ENCODE peak calls at places on chromosome 14, in eight cellular contexts. K is GM10248; Y is astrocyte of the cerebellum; W is epithelial cell of esophagus; N is fibroblast of lung; Z is fibroblast of villous mesenchyme; U is HFFc6; J is CD4-positive, alpha-beta T cell. H is an unnamed sample.
A peak's percentile ranks its signal among the peaks of the same experiment; 100 is the strongest.

GRCh38 chr14:105986896-105987284 is 460.5 kb downstream of the TMEM121 start:
- DNase-seq in J (no peak), W (no peak), K (no peak), U (no peak), N (no peak), Z (no peak), Y (no peak), H (no peak)

GRCh38 chr14:85124896-85125295 is 405.0 kb upstream of the FLRT2 start:
- DNase-seq in U (no peak), J (no peak), K (no peak), Z (no peak), W (no peak), N (no peak), Y (no peak), H (no peak)

GRCh38 chr14:49892301-49892635 is 614 bp upstream of the ARF6 start:
- DNase-seq in Z (peak; percentile 90), N (peak; percentile 92), J (peak; percentile 9), Y (peak; percentile 42), W (peak; percentile 72), U (peak; percentile 82), K (peak; percentile 63), H (peak; percentile 36)

GRCh38 chr14:61510736-61511557 is 184.4 kb upstream of the HIF1A start:
- DNase-seq in W (no peak), Y (no peak), N (no peak), K (no peak), Z (no peak), U (no peak), J (no peak), H (no peak)

GRCh38 chr14:32648434-32648833 is 290.2 kb upstream of the NPAS3 start:
- DNase-seq in Z (peak; percentile 91), Y (no peak), J (no peak), W (peak; percentile 58), U (peak; percentile 75), K (no peak), N (peak; percentile 88), H (peak; percentile 45)

GRCh38 chr14:26377150-26377549 is 220.7 kb downstream of the NOVA1 start:
- DNase-seq in W (peak; percentile 47), Y (no peak), U (no peak), K (no peak), N (no peak), J (no peak), Z (no peak), H (no peak)

GRCh38 chr14:71745072-71745471 is 187.2 kb upstream of the RGS6 start:
- DNase-seq in Y (no peak), Z (no peak), W (no peak), K (no peak), J (no peak), N (no peak), U (no peak), H (no peak)

GRCh38 chr14:68585690-68586089 is 207.2 kb downstream of the ZFP36L1 start:
- DNase-seq in W (no peak), U (no peak), J (no peak), N (no peak), K (no peak), Y (no peak), Z (peak; percentile 44), H (no peak)

GRCh38 chr14:100048786-100049185 is 16.4 kb upstream of the EVL start:
- DNase-seq in Z (peak; percentile 40), N (no peak), J (no peak), Y (no peak), W (no peak), K (no peak), U (no peak), H (no peak)

GRCh38 chr14:92928961-92929688 is 6.2 kb downstream of the CHGA start:
- DNase-seq in J (no peak), W (no peak), U (no peak), N (no peak), Z (no peak), K (no peak), Y (no peak), H (no peak)

GRCh38 chr14:30058401-30058800 is 130.8 kb upstream of the PRKD1 start:
- DNase-seq in Z (no peak), U (no peak), Y (no peak), W (peak; percentile 2), N (no peak), J (no peak), K (no peak), H (no peak)

GRCh38 chr14:73227812-73228781 is 9.2 kb upstream of the PAPLN start:
- DNase-seq in J (no peak), K (no peak), N (peak; percentile 94), W (peak; percentile 82), Z (peak; percentile 95), U (peak; percentile 46), Y (peak; percentile 85), H (peak; percentile 33)

GRCh38 chr14:79638647-79639266 is 572.5 kb downstream of the DIO2 start:
- DNase-seq in J (no peak), W (no peak), N (no peak), Y (no peak), K (no peak), Z (no peak), U (no peak), H (no peak)

GRCh38 chr14:93330609-93331000 is 2.2 kb downstream of the BTBD7 start:
- DNase-seq in J (no peak), K (no peak), U (no peak), Z (no peak), Y (no peak), N (no peak), W (peak; percentile 80), H (no peak)

GRCh38 chr14:50944647-50945413 is 547 bp upstream of the PYGL start:
- DNase-seq in U (no peak), N (peak; percentile 33), Z (peak; percentile 54), K (peak; percentile 30), W (peak; percentile 83), Y (no peak), J (no peak), H (no peak)

GRCh38 chr14:86574026-86574777 is 1044.3 kb downstream of the FLRT2 start:
- DNase-seq in W (no peak), Y (no peak), U (peak; percentile 30), N (peak; percentile 20), K (no peak), Z (no peak), J (no peak), H (peak; percentile 53)

DNA sequence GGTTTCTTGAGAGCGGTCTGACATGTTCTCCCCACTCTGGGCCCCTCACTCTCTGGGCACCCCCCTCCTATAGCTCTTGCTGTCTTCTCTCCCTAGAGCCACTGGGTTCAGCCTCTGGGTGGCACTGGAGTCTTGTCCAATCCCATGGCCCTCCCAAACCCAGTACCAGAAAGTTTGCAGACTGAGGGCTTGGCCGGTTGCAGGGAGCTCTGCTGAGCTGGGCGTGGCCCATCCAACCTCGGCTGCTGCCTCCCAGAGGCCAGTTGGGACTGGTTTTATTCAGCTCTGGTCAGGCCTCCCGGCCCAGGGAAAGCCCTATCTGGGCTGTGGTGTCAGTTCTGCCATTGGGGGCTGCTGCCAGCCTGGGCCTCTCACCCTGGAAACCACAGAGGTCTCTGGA is 37.9 kb downstream of the ISCA2 start:
- DNase-seq in W (peak; percentile 66), J (no peak), U (peak; percentile 32), Y (no peak), Z (peak; percentile 69), K (no peak), N (peak; percentile 81), H (no peak)
- TF ChIP-seq CTCF in W (peak; percentile 43), J (no peak), U (peak; percentile 39), Y (peak; percentile 25), Z (peak; percentile 52), K (no peak), N (peak; percentile 52), H (peak; percentile 7)

DNA sequence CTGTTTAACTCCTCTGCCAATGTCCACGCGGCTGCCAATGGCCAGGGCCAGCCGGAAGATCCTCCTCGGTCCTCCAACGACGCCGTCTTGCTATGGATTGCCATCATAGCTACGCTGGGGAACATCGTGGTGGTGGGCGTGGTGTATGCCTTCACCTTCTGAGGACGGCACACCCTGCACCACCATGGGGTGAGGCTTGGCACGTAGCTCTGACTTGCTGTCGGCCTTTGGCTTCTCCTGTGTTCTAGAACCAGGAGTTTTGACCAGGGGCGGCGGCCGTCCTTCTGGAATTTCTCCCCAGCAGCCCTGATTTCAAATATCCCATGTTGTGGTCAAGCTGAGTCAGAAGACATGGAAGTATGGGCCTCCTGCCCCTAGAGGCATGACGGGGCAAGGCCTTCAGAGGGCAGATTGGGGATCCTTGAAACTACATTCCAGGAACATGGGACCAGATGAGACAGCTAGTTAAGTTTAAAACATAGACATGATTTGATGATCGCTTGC is 47.5 kb downstream of the C14orf132 start:
- DNase-seq in Y (no peak), W (peak; percentile 10), N (peak; percentile 42), U (peak; percentile 47), Z (no peak), K (no peak), J (no peak), H (no peak)
- TF ChIP-seq CTCF in Y (peak; percentile 15), W (no peak), N (no peak), U (peak; percentile 59), Z (no peak), K (no peak), J (no peak), H (peak; percentile 12)

DNA sequence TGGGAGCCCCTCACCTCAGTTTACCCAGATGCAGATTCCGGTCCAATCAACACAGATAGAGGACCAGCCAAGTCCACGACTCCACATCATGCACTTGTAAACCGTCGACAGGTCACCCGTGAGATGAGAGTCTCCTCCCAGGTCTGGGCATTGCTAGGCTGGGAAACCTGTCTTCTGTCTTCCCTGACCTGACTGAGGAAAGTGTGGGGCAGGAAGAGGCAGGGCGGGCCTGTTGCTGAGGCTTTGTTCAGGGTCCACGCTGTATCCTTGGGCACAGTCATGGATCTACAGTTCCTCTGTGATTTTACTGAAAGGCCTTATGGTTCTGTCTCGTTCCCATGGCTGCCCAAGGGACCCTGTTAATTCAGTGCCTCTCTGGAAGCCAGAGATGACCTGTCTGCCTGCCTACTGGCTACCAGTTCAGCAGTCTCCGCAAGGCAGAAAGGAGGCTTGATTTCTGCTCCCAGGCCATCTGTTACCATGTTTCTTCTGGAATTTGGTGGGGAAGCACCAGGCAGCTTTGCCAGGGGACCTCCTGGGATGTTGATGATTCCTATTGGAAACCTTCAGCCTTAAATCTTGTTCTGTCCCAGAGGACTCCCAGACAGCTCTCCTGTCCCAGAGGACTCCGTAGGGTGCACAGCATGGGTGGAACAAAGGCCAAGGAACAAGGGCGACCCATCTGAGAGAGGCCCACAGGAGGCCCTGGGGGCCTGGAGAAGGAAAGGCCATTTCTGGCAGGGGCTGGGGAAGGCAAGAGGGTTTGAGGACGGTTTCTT is 288.5 kb upstream of the RTL1 start:
- DNase-seq in J (no peak), U (no peak), Y (no peak), Z (no peak), W (no peak), N (no peak), K (no peak), H (no peak)
- TF ChIP-seq CTCF in J (no peak), U (no peak), Y (no peak), Z (no peak), W (no peak), N (no peak), K (no peak), H (no peak)

DNA sequence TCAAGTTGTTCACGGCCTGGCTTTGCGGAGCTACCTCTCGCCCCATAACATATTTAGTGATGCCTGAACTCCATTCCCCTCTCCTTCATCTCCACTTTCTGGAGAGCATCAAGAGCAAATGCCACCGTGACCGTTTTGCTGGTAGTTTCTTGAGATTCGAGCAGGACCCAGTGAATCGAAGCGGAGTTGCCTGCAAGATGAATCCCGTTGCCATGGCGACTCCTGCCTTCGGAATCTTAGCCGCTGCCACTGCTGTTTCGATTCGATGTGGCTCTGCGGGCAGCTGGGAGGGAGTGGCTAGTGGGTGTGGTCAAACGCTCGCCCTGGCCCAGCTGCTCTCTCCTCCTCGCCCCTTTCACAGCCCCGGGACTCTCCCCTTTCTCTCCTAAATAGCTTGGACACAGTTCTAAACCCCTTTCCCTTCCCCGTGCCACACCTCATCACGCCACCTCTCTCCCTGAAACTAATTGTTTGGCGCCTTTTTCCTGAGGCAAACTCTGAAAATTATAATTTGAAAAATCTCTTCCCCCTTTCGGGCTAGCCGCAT is 1.4 kb downstream of the DAAM1 start:
- DNase-seq in U (peak; percentile 94), W (peak; percentile 86), Z (peak; percentile 88), K (peak; percentile 84), Y (peak; percentile 85), N (peak; percentile 92), J (peak; percentile 38), H (peak; percentile 45)
- TF ChIP-seq CTCF in U (no peak), W (no peak), Z (no peak), K (no peak), Y (no peak), N (no peak), J (no peak), H (no peak)

H was measured in AG04449.